ENCODE peak calls at places on chromosomes 13 and 19, in nine cellular contexts. T is NCI-H774; K is EL; E is cortex of kidney; W is MM.1S; I is stimulated activated CD8-positive, alpha-beta memory T cell treated with anti-CD3 and anti-CD28 coated beads, Interleukin-4, amount 100 ng/mL, for 4 hours; U is HFF-Myc; O is ureter; A is activated CD8-positive, alpha-beta memory T cell treated with anti-CD3 and anti-CD28 coated beads for 4 hours. C is an unnamed sample.

GRCh38 chr13:113969311-113969972 is 4.4 kb downstream of the C13orf46 start:
- DNase-seq in T (no peak), K (no peak), E (no peak), W (no peak), I (no peak), U (no peak), O (peak; percentile 38), A (no peak), C (no peak)

GRCh38 chr19:55173717-55174409 is 6.2 kb downstream of the SYT5 start:
- DNase-seq in T (peak; percentile 74), K (peak; percentile 90), E (no peak), W (no peak), I (no peak), U (no peak), O (no peak), A (no peak), C (no peak)

GRCh38 chr19:1136201-1136600 is 32.4 kb downstream of the GPX4 start:
- DNase-seq in T (no peak), K (no peak), E (no peak), W (no peak), I (no peak), U (no peak), O (no peak), A (no peak), C (no peak)

GRCh38 chr13:27135023-27135422 is 36.6 kb downstream of the USP12 start:
- DNase-seq in T (no peak), K (no peak), E (no peak), W (no peak), I (no peak), U (no peak), O (no peak), A (no peak), C (no peak)

GRCh38 chr13:79503069-79503468 is 22.1 kb downstream of the NDFIP2 start:
- DNase-seq in T (no peak), K (no peak), E (no peak), W (no peak), I (no peak), U (no peak), O (no peak), A (no peak), C (no peak)

GRCh38 chr19:46904114-46905060 is 43.6 kb downstream of the ARHGAP35 start:
- DNase-seq in T (no peak), K (peak; percentile 91), E (no peak), W (no peak), I (no peak), U (peak; percentile 58), O (no peak), A (no peak), C (no peak)

GRCh38 chr13:44764334-44764733 is 188.2 kb upstream of the TSC22D1 start:
- DNase-seq in T (no peak), K (no peak), E (no peak), W (no peak), I (no peak), U (no peak), O (no peak), A (no peak), C (no peak)

GRCh38 chr13:25977216-25977615 is 74.6 kb downstream of the SHISA2 start:
- DNase-seq in T (peak; percentile 42), K (no peak), E (no peak), W (no peak), I (no peak), U (no peak), O (no peak), A (no peak), C (no peak)

GRCh38 chr13:94362411-94362909 is 117.0 kb downstream of the DCT start:
- DNase-seq in T (peak; percentile 56), K (peak; percentile 87), E (no peak), W (peak; percentile 78), I (peak; percentile 28), U (peak; percentile 87), O (peak; percentile 69), A (peak; percentile 53), C (no peak)

GRCh38 chr13:98851276-98851675 is 98.8 kb upstream of the SLC15A1 start:
- DNase-seq in T (no peak), K (no peak), E (no peak), W (no peak), I (no peak), U (no peak), O (no peak), A (no peak), C (no peak)

GRCh38 chr13:91292630-91293221 is 54.8 kb upstream of the MIR17HG start:
- DNase-seq in T (no peak), K (no peak), E (no peak), W (no peak), I (no peak), U (no peak), O (no peak), A (no peak), C (no peak)

GRCh38 chr13:106416645-106417044 is 118.8 kb downstream of the EFNB2 start:
- DNase-seq in T (no peak), K (no peak), E (no peak), W (no peak), I (no peak), U (no peak), O (no peak), A (no peak), C (no peak)

GRCh38 chr13:30169442-30169841 is 137.9 kb downstream of the KATNAL1 start:
- DNase-seq in T (no peak), K (peak; percentile 6), E (no peak), W (peak; percentile 10), I (no peak), U (no peak), O (no peak), A (no peak), C (no peak)

GRCh38 chr13:112760440-112760839 is 70.6 kb downstream of the ATP11A start:
- DNase-seq in T (no peak), K (no peak), E (no peak), W (no peak), I (no peak), U (no peak), O (no peak), A (no peak), C (no peak)

GRCh38 chr13:99392806-99393135 is 85.6 kb upstream of the GPR183 start:
- DNase-seq in T (no peak), K (no peak), E (no peak), W (no peak), I (no peak), U (no peak), O (no peak), A (no peak), C (no peak)

GRCh38 chr13:44903596-44903995 is 85.7 kb downstream of the NUFIP1 start:
- DNase-seq in T (no peak), K (peak; percentile 26), E (no peak), W (no peak), I (no peak), U (no peak), O (peak; percentile 78), A (no peak), C (no peak)

GRCh38 chr13:35514166-35514565 is 37.7 kb upstream of the MAB21L1 start:
- DNase-seq in T (no peak), K (no peak), E (no peak), W (no peak), I (no peak), U (no peak), O (no peak), A (no peak), C (no peak)

GRCh38 chr13:105929486-105929885 is 606.0 kb downstream of the EFNB2 start:
- DNase-seq in T (no peak), K (no peak), E (no peak), W (no peak), I (no peak), U (no peak), O (no peak), A (no peak), C (no peak)

GRCh38 chr13:29905845-29906244 is 55.4 kb upstream of the UBL3 start:
- DNase-seq in T (no peak), K (peak; percentile 44), E (no peak), W (no peak), I (no peak), U (no peak), O (peak; percentile 61), A (no peak), C (peak; percentile 34)

GRCh38 chr19:3163230-3163886 is 15.2 kb upstream of the S1PR4 start:
- DNase-seq in T (peak; percentile 54), K (peak; percentile 70), E (no peak), W (peak; percentile 67), I (peak; percentile 55), U (no peak), O (no peak), A (peak; percentile 56), C (peak; percentile 88)

GRCh38 chr13:105665284-105665683 is 870.2 kb downstream of the EFNB2 start:
- DNase-seq in T (no peak), K (peak; percentile 65), E (no peak), W (no peak), I (no peak), U (no peak), O (no peak), A (no peak), C (no peak)

GRCh38 chr19:51156710-51157109 is 14.6 kb downstream of the SIGLEC7 start:
- DNase-seq in T (no peak), K (no peak), E (no peak), W (no peak), I (no peak), U (no peak), O (no peak), A (no peak), C (peak; percentile 53)

GRCh38 chr19:5038631-5039271 is 69.8 kb downstream of the KDM4B start:
- DNase-seq in T (no peak), K (peak; percentile 34), E (no peak), W (no peak), I (no peak), U (no peak), O (no peak), A (no peak), C (no peak)

GRCh38 chr19:34351382-34351802 is 13.6 kb upstream of the GPI start:
- DNase-seq in T (no peak), K (no peak), E (no peak), W (no peak), I (no peak), U (no peak), O (no peak), A (no peak), C (no peak)

GRCh38 chr13:49292742-49293498 is 45.2 kb downstream of the CDADC1 start:
- DNase-seq in T (no peak), K (peak; percentile 15), E (no peak), W (no peak), I (no peak), U (no peak), O (peak; percentile 70), A (no peak), C (no peak)

GRCh38 chr19:35013047-35013819 is 13.1 kb downstream of the GRAMD1A start:
- DNase-seq in T (no peak), K (peak; percentile 44), E (no peak), W (peak; percentile 16), I (peak; percentile 57), U (no peak), O (peak; percentile 76), A (peak; percentile 60), C (peak; percentile 90)

GRCh38 chr19:6210091-6210490 is 69.7 kb downstream of the MLLT1 start:
- DNase-seq in T (no peak), K (no peak), E (no peak), W (no peak), I (no peak), U (no peak), O (no peak), A (no peak), C (no peak)

GRCh38 chr13:97648171-97648880 is 214.4 kb downstream of the RAP2A start:
- DNase-seq in T (no peak), K (no peak), E (no peak), W (no peak), I (no peak), U (no peak), O (no peak), A (no peak), C (no peak)

GRCh38 chr19:10006752-10007323 is 3.5 kb downstream of the COL5A3 start:
- DNase-seq in T (no peak), K (no peak), E (no peak), W (no peak), I (no peak), U (no peak), O (no peak), A (no peak), C (no peak)

C was measured in osteocyte.